ENCODE peak calls at places on chromosomes 3 and 15, in five cellular contexts. A is astrocyte of the spinal cord, R is body of pancreas, I is A549, N is KG1. D is an unnamed sample.
A peak's percentile ranks its signal among the peaks of the same experiment; 100 is the strongest.

GRCh38 chr3:190517696-190518095 is 3.8 kb downstream of the IL1RAP start:
- DNase-seq in A (peak; percentile 44), R (no peak), I (peak; percentile 40), N (no peak), D (peak; percentile 37)

GRCh38 chr15:71691700-71692417 is 118.5 kb upstream of the NR2E3 start:
- DNase-seq in A (peak; percentile 89), R (no peak), I (no peak), N (no peak), D (peak; percentile 96)

GRCh38 chr3:112810561-112810960 is 36.1 kb downstream of the CD200R1L start:
- DNase-seq in A (no peak), R (no peak), I (no peak), N (no peak), D (no peak)

GRCh38 chr15:66901336-66902100 is 163.9 kb upstream of the SMAD3 start:
- DNase-seq in A (peak; percentile 43), R (no peak), I (peak; percentile 45), N (no peak), D (peak; percentile 35)

GRCh38 chr3:42544492-42545283 is 37.1 kb downstream of the SEC22C start:
- DNase-seq in A (peak; percentile 9), R (peak; percentile 84), I (no peak), N (no peak), D (peak; percentile 28)

GRCh38 chr15:32844118-32844711 is 126.4 kb downstream of the GREM1 start:
- DNase-seq in A (peak; percentile 65), R (no peak), I (peak; percentile 69), N (no peak), D (peak; percentile 60)

GRCh38 chr3:66816110-66816761 is 181.9 kb upstream of the KBTBD8 start:
- DNase-seq in A (peak; percentile 77), R (no peak), I (peak; percentile 47), N (peak; percentile 57), D (peak; percentile 64)

GRCh38 chr15:87849181-87849580 is 407.4 kb downstream of the NTRK3 start:
- DNase-seq in A (peak; percentile 14), R (no peak), I (no peak), N (no peak), D (peak; percentile 14)

GRCh38 chr3:171284308-171285075 is 175.7 kb downstream of the TNIK start:
- DNase-seq in A (peak; percentile 96), R (peak; percentile 12), I (peak; percentile 56), N (peak; percentile 20), D (peak; percentile 95)

GRCh38 chr3:112061152-112061551 is 25.0 kb upstream of the C3orf52 start:
- DNase-seq in A (peak; percentile 65), R (no peak), I (no peak), N (no peak), D (peak; percentile 79)

GRCh38 chr15:82570721-82571519 is 30.7 kb upstream of the RPS17 start:
- DNase-seq in A (peak; percentile 29), R (no peak), I (no peak), N (no peak), D (peak; percentile 40)

GRCh38 chr15:38482572-38482971 is 28.6 kb downstream of the FAM98B start:
- DNase-seq in A (no peak), R (no peak), I (no peak), N (no peak), D (no peak)

GRCh38 chr15:39720721-39721611 is 61.7 kb downstream of the FSIP1 start:
- DNase-seq in A (peak; percentile 78), R (no peak), I (no peak), N (peak; percentile 6), D (peak; percentile 51)

GRCh38 chr3:170357920-170358854 is 672 bp downstream of the SKIL start:
- DNase-seq in A (peak; percentile 75), R (peak; percentile 87), I (peak; percentile 91), N (no peak), D (peak; percentile 88)

GRCh38 chr3:31502803-31503221 is 29.9 kb upstream of the STT3B start:
- DNase-seq in A (no peak), R (no peak), I (no peak), N (no peak), D (no peak)

GRCh38 chr15:45522931-45523331 is 376 bp upstream of the SLC30A4 start:
- DNase-seq in A (peak; percentile 41), R (no peak), I (peak; percentile 24), N (no peak), D (no peak)

GRCh38 chr3:120448707-120449650 is 1.8 kb downstream of the FSTL1 start:
- DNase-seq in A (peak; percentile 79), R (no peak), I (peak; percentile 42), N (no peak), D (peak; percentile 85)

GRCh38 chr3:14284694-14285404 is 106.2 kb downstream of the LSM3 start:
- DNase-seq in A (no peak), R (no peak), I (no peak), N (no peak), D (no peak)

GRCh38 chr15:34999906-35000305 is 11.8 kb upstream of the ZNF770 start:
- DNase-seq in A (peak; percentile 9), R (no peak), I (no peak), N (no peak), D (peak; percentile 36)

GRCh38 chr15:92930776-92931175 is 30.7 kb downstream of the CHD2 start:
- DNase-seq in A (peak; percentile 86), R (no peak), I (no peak), N (no peak), D (peak; percentile 90)

GRCh38 chr3:124034016-124034808 is 42.3 kb upstream of the ROPN1 start:
- DNase-seq in A (peak; percentile 3), R (peak; percentile 22), I (no peak), N (no peak), D (peak; percentile 67)

GRCh38 chr3:60955034-60955433 is 296.2 kb downstream of the FHIT start:
- DNase-seq in A (no peak), R (no peak), I (no peak), N (no peak), D (no peak)

GRCh38 chr3:67875338-67875737 is 220.9 kb upstream of the SUCLG2 start:
- DNase-seq in A (peak; percentile 14), R (peak; percentile 25), I (peak; percentile 35), N (no peak), D (peak; percentile 75)

GRCh38 chr15:101068523-101068960 is 149.4 kb downstream of the LRRK1 start:
- DNase-seq in A (no peak), R (no peak), I (no peak), N (no peak), D (no peak)

GRCh38 chr15:22966321-22967083 is 13.7 kb downstream of the CYFIP1 start:
- DNase-seq in A (no peak), R (no peak), I (no peak), N (no peak), D (no peak)

GRCh38 chr3:32819581-32820348 is 2.0 kb downstream of the TRIM71 start:
- DNase-seq in A (no peak), R (no peak), I (no peak), N (no peak), D (no peak)